ENCODE peak calls at places on chromosomes 16 and 17, in six cellular contexts. K is spleen, X is transverse colon, B is K562, I is sigmoid colon, J is upper lobe of left lung. T is an unnamed sample.

GRCh38 chr16:81071816-81072215 is 5.2 kb downstream of the C16orf46 start:
- DNase-seq in K (no peak), X (no peak), B (peak), I (no peak), J (no peak), T (no peak)

GRCh38 chr16:67212766-67213165 is 13.8 kb downstream of the ELMO3 start:
- DNase-seq in K (no peak), X (no peak), B (no peak), I (no peak), J (no peak), T (no peak)

GRCh38 chr16:78957328-78958100 is 643.0 kb downstream of the MAF start:
- DNase-seq in K (no peak), X (no peak), B (no peak), I (no peak), J (no peak), T (peak)

GRCh38 chr16:54507091-54507490 is 220.5 kb upstream of the IRX3 start:
- DNase-seq in K (no peak), X (no peak), B (no peak), I (no peak), J (no peak), T (no peak)

GRCh38 chr16:4976611-4977145 is 18.5 kb downstream of the SEC14L5 start:
- DNase-seq in K (peak), X (peak), B (no peak), I (no peak), J (no peak), T (no peak)

GRCh38 chr17:30086896-30087295 is 29.7 kb upstream of the NSRP1 start:
- DNase-seq in K (no peak), X (no peak), B (no peak), I (no peak), J (no peak), T (no peak)

GRCh38 chr17:7219434-7219811 is 213 bp downstream of the DLG4 start:
- DNase-seq in K (no peak), X (no peak), B (no peak), I (no peak), J (no peak), T (no peak)

GRCh38 chr16:80671281-80671849 is 130.6 kb downstream of the DYNLRB2 start:
- DNase-seq in K (no peak), X (no peak), B (no peak), I (no peak), J (no peak), T (no peak)

GRCh38 chr16:67464565-67464964 is 16.4 kb downstream of the ATP6V0D1 start:
- DNase-seq in K (no peak), X (no peak), B (no peak), I (no peak), J (no peak), T (no peak)

GRCh38 chr17:74359916-74360315 is 1.8 kb downstream of the BTBD17 start:
- DNase-seq in K (no peak), X (no peak), B (no peak), I (no peak), J (no peak), T (no peak)

GRCh38 chr16:66695935-66696668 is 441 bp downstream of the CMTM4 start:
- DNase-seq in K (peak), X (peak), B (peak), I (peak), J (peak), T (peak)

GRCh38 chr17:54903375-54903774 is 2.7 kb downstream of the TOM1L1 start:
- DNase-seq in K (no peak), X (peak), B (no peak), I (no peak), J (peak), T (peak)
- TF ChIP-seq POLR2AphosphoS5 in K (no peak), X (no peak), B (no peak), I (no peak), J (no peak), T (no peak)

DNA sequence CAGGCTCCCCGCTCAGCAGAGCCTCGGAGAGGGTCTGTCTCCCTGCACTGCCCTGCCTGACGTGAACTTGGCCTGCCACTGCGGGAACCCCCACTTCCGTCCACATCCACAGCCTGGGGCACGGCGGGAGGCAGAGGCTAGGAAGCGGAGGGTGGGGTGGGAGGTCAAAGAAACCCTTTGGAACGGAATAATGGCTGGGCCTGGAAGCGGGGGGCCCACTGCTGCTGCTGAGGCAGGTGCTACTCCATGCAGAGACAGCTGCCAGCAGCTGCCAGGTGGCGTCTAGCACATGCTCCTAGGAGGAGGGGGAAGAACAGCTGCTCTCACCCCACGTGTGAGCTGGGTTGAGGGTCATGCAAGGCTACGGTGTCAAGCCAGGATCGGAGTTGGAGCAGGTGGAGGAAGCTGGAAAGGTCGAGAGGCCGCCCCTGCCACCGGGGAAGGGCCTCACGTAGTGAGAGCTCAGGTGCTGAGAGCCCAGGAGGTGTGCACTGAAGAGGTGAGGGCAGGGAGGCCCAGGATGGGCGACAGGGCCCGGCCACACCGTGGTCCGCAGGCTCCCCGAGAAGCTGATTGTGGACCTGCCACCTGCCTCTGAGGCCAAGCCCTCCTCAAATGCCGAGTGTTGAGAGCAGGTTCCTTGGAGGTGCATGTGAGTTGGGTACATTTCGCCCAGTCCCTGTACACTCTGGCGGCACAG is 9.8 kb downstream of the FSCN2 start:
- DNase-seq in K (no peak), X (no peak), B (no peak), I (no peak), J (peak), T (no peak)
- TF ChIP-seq CTCF in K (peak), X (no peak), B (no peak), I (no peak), J (no peak), T (no peak)

DNA sequence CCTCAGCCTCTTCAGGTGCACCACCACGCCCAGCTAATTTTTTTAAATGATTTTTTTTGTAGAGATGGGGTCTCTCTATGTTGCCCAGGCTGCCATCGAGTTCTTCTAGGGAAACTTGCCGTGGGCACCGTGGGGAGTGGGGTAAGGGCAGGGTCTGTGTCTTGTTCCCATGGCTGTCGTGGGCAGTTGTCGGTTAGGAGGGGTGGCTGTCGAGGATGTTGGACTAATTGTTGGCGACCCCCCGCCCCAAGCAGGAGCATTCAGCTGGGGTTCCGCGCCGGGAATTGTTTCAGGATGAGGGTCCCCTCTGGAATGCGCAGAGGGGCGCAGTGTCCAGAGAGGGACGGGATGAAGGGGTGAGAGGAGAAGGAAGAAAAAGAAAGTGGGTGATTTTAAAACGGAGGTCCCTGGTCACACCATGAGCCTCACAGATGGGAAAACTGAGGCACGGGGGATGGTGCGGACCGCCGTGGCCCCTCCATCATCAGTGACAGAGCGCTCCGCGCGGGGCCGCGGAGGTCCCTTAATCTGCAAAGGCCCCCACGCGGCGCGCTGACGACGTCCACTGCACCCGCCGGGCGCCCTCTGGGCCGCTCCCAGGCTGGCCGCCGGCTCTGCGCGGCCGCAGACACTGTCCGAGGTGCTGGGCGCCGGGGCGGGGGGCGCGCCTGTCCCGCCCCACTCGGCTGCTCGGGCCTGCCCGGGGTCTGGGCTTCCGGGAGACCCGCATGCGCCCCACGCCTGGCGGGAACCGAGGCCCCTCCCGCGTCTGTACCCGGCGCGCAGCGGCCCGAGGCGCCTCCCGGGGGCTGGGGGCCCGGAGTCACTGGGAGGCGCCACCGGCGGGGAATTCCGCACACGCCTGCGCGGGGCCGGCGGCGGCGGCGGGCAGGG is 763 bp upstream of the RNF213 start:
- DNase-seq in K (peak), X (peak), B (peak), I (peak), J (peak), T (peak)
- TF ChIP-seq POLR2A in K (peak), X (no peak), B (peak), I (no peak), J (peak), T (peak)

GRCh38 chr17:9287301-9287700 is 266.0 kb downstream of the NTN1 start:
- DNase-seq in K (no peak), X (no peak), B (no peak), I (no peak), J (no peak), T (no peak)

GRCh38 chr17:9279911-9280310 is 258.6 kb downstream of the NTN1 start:
- DNase-seq in K (no peak), X (no peak), B (no peak), I (no peak), J (no peak), T (no peak)

GRCh38 chr17:9285602-9286001 is 264.3 kb downstream of the NTN1 start:
- DNase-seq in K (no peak), X (no peak), B (no peak), I (no peak), J (no peak), T (no peak)

GRCh38 chr17:9283909-9284308 is 262.6 kb downstream of the NTN1 start:
- DNase-seq in K (no peak), X (no peak), B (no peak), I (no peak), J (no peak), T (no peak)

DNA sequence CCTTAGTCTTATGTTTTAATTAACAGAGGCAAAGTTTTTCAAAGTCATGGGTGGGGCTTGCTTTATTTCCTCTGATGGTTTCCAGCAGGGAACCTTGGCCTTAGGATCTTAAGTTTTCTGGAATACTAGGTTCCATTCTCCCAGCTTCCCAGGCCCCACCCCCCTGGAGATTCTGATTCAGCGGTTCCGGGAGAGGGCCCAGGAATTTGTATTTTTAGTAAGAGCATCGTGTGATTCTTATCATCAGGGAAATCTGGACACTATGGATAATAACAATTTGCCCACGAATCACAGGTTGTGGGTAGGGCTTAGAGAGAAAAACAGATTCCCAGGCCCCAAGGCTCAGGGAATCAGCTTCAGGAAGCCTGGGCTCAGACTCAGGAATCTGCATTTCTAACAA is 263.6 kb downstream of the NTN1 start:
- DNase-seq in K (no peak), X (no peak), B (no peak), I (no peak), J (no peak), T (no peak)
- TF ChIP-seq POLR2AphosphoS5 in K (no peak), X (no peak), B (no peak), I (no peak), J (no peak), T (no peak)

GRCh38 chr16:11716330-11716729 is 26.3 kb downstream of the TXNDC11 start:
- DNase-seq in K (no peak), X (no peak), B (no peak), I (no peak), J (no peak), T (no peak)

GRCh38 chr16:11712122-11712521 is 30.5 kb downstream of the TXNDC11 start:
- DNase-seq in K (no peak), X (no peak), B (no peak), I (no peak), J (no peak), T (no peak)

GRCh38 chr16:11711662-11712061 is 31.0 kb downstream of the TXNDC11 start:
- DNase-seq in K (no peak), X (no peak), B (no peak), I (no peak), J (no peak), T (no peak)

GRCh38 chr16:11717811-11718210 is 24.8 kb downstream of the TXNDC11 start:
- DNase-seq in K (no peak), X (no peak), B (no peak), I (no peak), J (no peak), T (no peak)

DNA sequence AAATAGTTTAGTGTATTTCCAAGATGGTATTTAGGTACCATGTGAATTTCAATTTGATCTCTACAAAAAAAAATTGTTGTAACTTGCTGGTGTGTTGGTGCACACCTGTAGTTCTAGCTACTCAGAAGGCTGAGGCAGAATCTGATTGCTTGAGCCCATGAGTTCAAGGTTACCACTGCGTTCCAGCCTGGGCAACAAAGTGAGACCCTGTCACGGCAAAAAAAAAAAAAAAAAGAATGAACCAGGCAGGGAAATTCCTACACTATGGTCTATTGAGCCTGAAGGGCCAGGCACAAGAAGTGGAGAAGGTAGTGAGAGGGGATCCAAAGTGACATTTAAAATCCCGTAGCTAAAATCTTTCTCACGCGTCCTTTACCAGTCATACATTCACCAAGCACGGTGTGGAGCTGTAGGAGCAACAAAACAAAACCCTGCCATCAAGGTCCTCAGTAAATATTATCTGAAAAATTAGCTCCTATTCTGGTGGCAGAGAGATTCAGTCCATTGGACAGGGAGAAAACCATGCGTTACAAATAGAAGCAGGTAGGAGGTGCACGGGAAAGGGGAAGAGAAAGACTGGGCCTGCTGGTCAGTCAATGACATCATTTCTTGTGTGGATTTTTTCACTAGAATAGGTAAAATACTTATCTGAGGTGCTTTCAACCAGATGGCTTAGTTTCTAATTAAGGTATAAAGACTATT is 27.3 kb downstream of the TXNDC11 start:
- DNase-seq in K (no peak), X (no peak), B (no peak), I (no peak), J (no peak), T (no peak)
- TF ChIP-seq CTCF in K (no peak), X (no peak), B (no peak), I (no peak), J (no peak), T (no peak)

GRCh38 chr17:34980353-34980680 is at the start of gene LIG3:
- DNase-seq in K (peak), X (peak), B (peak), I (peak), J (peak), T (peak)
- TF ChIP-seq POLR2A in K (no peak), X (peak), B (peak), I (no peak), J (no peak), T (peak)

T was measured in prostate gland.